ENCODE peak calls at places on chromosomes 1 and 21, in six cellular contexts. S is ascending aorta; Y is AG08396; X is fibroblast of pulmonary artery; Z is effector memory CD8-positive, alpha-beta T cell; G is OCI-LY7. M is an unnamed sample.
A peak's percentile ranks its signal among the peaks of the same experiment; 100 is the strongest.

GRCh38 chr1:42939216-42939615 is 19.5 kb downstream of the SLC2A1 start:
- DNase-seq in G (no peak), X (no peak), Z (no peak), S (no peak), Y (no peak), M (no peak)

GRCh38 chr1:214567481-214567980 is 16.1 kb upstream of the PTPN14 start:
- DNase-seq in Z (no peak), Y (no peak), X (no peak), S (no peak), G (no peak), M (no peak)

GRCh38 chr21:45439901-45440461 is 35.0 kb downstream of the COL18A1 start:
- DNase-seq in S (no peak), X (no peak), Z (no peak), Y (no peak), G (no peak), M (no peak)

GRCh38 chr1:155176544-155177071 is 3.0 kb downstream of the TRIM46 start:
- DNase-seq in S (peak; percentile 18), Y (peak; percentile 95), G (peak; percentile 83), X (peak; percentile 78), Z (peak; percentile 83), M (peak; percentile 88)

GRCh38 chr1:13766906-13767564 is 67.0 kb downstream of the PRDM2 start:
- DNase-seq in G (no peak), Z (no peak), S (no peak), Y (peak; percentile 68), X (peak; percentile 51), M (no peak)

GRCh38 chr1:205449750-205450443 is 5.9 kb downstream of the BLACAT1 start:
- DNase-seq in S (no peak), G (no peak), X (peak; percentile 55), Y (peak; percentile 51), Z (no peak), M (peak; percentile 79)

GRCh38 chr1:47983677-47984076 is 13.5 kb downstream of the TRABD2B start:
- DNase-seq in Y (no peak), X (no peak), S (no peak), G (no peak), Z (no peak), M (no peak)

GRCh38 chr1:118151312-118151937 is 33.6 kb downstream of the SPAG17 start:
- DNase-seq in Y (no peak), Z (no peak), G (peak; percentile 48), S (no peak), X (peak; percentile 77), M (peak; percentile 84)

GRCh38 chr1:168438626-168439025 is 105.2 kb downstream of the XCL2 start:
- DNase-seq in G (no peak), Z (no peak), S (no peak), Y (no peak), X (no peak), M (no peak)

GRCh38 chr1:153030895-153031294 is at the start of gene SPRR1B:
- DNase-seq in G (no peak), S (no peak), Y (no peak), X (no peak), Z (no peak), M (no peak)

GRCh38 chr1:119015547-119015946 is 27.4 kb upstream of the TBX15 start:
- DNase-seq in Z (no peak), X (no peak), Y (no peak), S (no peak), G (no peak), M (no peak)

GRCh38 chr1:148388260-148389026 is 94.7 kb downstream of the PPIAL4G start:
- DNase-seq in X (peak; percentile 89), Z (peak; percentile 78), S (peak; percentile 84), Y (peak; percentile 90), G (peak; percentile 76), M (peak; percentile 92)

GRCh38 chr1:229642376-229642775 is 16.3 kb downstream of the URB2 start:
- DNase-seq in Z (no peak), X (no peak), S (no peak), Y (no peak), G (no peak), M (no peak)

GRCh38 chr21:26845750-26846035 is 484 bp upstream of the ADAMTS1 start:
- DNase-seq in Y (no peak), G (no peak), Z (no peak), S (no peak), X (no peak), M (no peak)

GRCh38 chr21:27694667-27695066 is 727.8 kb upstream of the ADAMTS5 start:
- DNase-seq in X (no peak), Y (no peak), Z (no peak), G (no peak), S (no peak), M (no peak)

GRCh38 chr1:27436204-27437159 is 44.1 kb downstream of the GPR3 start:
- DNase-seq in Z (no peak), X (peak; percentile 58), G (peak; percentile 66), Y (peak; percentile 39), S (no peak), M (peak; percentile 59)

GRCh38 chr1:207848234-207848633 is 62.7 kb downstream of the CD34 start:
- DNase-seq in X (peak; percentile 77), Z (no peak), S (peak; percentile 53), Y (no peak), G (no peak), M (no peak)

GRCh38 chr1:178146456-178146855 is 52.6 kb downstream of the RASAL2 start:
- DNase-seq in Z (no peak), Y (no peak), G (no peak), X (no peak), S (no peak), M (no peak)

GRCh38 chr1:1433804-1434130 is 1.7 kb upstream of the VWA1 start:
- DNase-seq in Z (no peak), S (no peak), G (no peak), X (peak; percentile 55), Y (peak; percentile 62), M (peak; percentile 91)

GRCh38 chr1:40774266-40774998 is 9.2 kb upstream of the KCNQ4 start:
- DNase-seq in S (no peak), Z (peak; percentile 52), X (peak; percentile 40), G (peak; percentile 61), Y (peak; percentile 39), M (peak; percentile 48)

GRCh38 chr1:201676061-201676644 is 137.2 kb downstream of the NAV1 start:
- DNase-seq in Y (peak; percentile 41), S (no peak), Z (no peak), X (peak; percentile 31), G (no peak), M (peak; percentile 65)